ENCODE peak calls at places on chromosome 20, in four cellular contexts. One of them, this sample, is unnamed.

GRCh38 chr20:33199026-33199425 is 18.1 kb upstream of the BPIFA3 start:
- DNase-seq in PC-3: no peak
- DNase-seq in upper lobe of right lung: no peak
- DNase-seq in thoracic aorta: no peak
- DNase-seq in this sample: no peak

GRCh38 chr20:32037929-32038328 is 14.1 kb upstream of the HCK start:
- DNase-seq in PC-3: no peak
- DNase-seq in upper lobe of right lung: no peak
- DNase-seq in thoracic aorta: no peak
- DNase-seq in this sample: no peak

GRCh38 chr20:37417857-37418501 is 72.0 kb downstream of the SRC start:
- DNase-seq in PC-3: no peak
- DNase-seq in upper lobe of right lung: no peak
- DNase-seq in thoracic aorta: no peak
- DNase-seq in this sample: no peak

GRCh38 chr20:11331096-11331495 is 586.6 kb upstream of the BTBD3 start:
- DNase-seq in PC-3: peak; percentile 84
- DNase-seq in upper lobe of right lung: no peak
- DNase-seq in thoracic aorta: no peak
- DNase-seq in this sample: no peak

GRCh38 chr20:58524814-58525213 is 9.6 kb upstream of the APCDD1L start:
- DNase-seq in PC-3: peak; percentile 88
- DNase-seq in upper lobe of right lung: no peak
- DNase-seq in thoracic aorta: no peak
- DNase-seq in this sample: no peak

GRCh38 chr20:44523746-44524145 is 1.9 kb upstream of the SERINC3 start:
- DNase-seq in PC-3: no peak
- DNase-seq in upper lobe of right lung: no peak
- DNase-seq in thoracic aorta: no peak
- DNase-seq in this sample: no peak

GRCh38 chr20:44973053-44973452 is 6.7 kb downstream of the STK4 start:
- DNase-seq in PC-3: peak; percentile 80
- DNase-seq in upper lobe of right lung: no peak
- DNase-seq in thoracic aorta: no peak
- DNase-seq in this sample: no peak

GRCh38 chr20:59246691-59247090 is 53.7 kb upstream of the EDN3 start:
- DNase-seq in PC-3: no peak
- DNase-seq in upper lobe of right lung: no peak
- DNase-seq in thoracic aorta: no peak
- DNase-seq in this sample: no peak

GRCh38 chr20:17680128-17680835 is 1.8 kb downstream of the RRBP1 start:
- DNase-seq in PC-3: peak; percentile 80
- DNase-seq in upper lobe of right lung: peak; percentile 82
- DNase-seq in thoracic aorta: no peak
- DNase-seq in this sample: no peak

GRCh38 chr20:41664584-41664983 is 46.4 kb upstream of the CHD6 start:
- DNase-seq in PC-3: peak; percentile 11
- DNase-seq in upper lobe of right lung: no peak
- DNase-seq in thoracic aorta: no peak
- DNase-seq in this sample: peak; percentile 21

GRCh38 chr20:3046677-3047462 is 1.0 kb downstream of the MRPS26 start:
- DNase-seq in PC-3: peak; percentile 74
- DNase-seq in upper lobe of right lung: no peak
- DNase-seq in thoracic aorta: no peak
- DNase-seq in this sample: no peak

GRCh38 chr20:46814366-46815232 is 80.0 kb upstream of the EYA2 start:
- DNase-seq in PC-3: peak; percentile 96
- DNase-seq in upper lobe of right lung: no peak
- DNase-seq in thoracic aorta: no peak
- DNase-seq in this sample: no peak

GRCh38 chr20:34946661-34947060 is 8.9 kb downstream of the GSS start:
- DNase-seq in PC-3: no peak
- DNase-seq in upper lobe of right lung: no peak
- DNase-seq in thoracic aorta: no peak
- DNase-seq in this sample: no peak

GRCh38 chr20:34949120-34949519 is 6.5 kb downstream of the GSS start:
- DNase-seq in PC-3: no peak
- DNase-seq in upper lobe of right lung: no peak
- DNase-seq in thoracic aorta: no peak
- DNase-seq in this sample: no peak

GRCh38 chr20:34945315-34946077 is 10.1 kb downstream of the GSS start:
- DNase-seq in PC-3: peak; percentile 94
- DNase-seq in upper lobe of right lung: no peak
- DNase-seq in thoracic aorta: no peak
- DNase-seq in this sample: no peak

GRCh38 chr20:34947336-34947735 is 8.3 kb downstream of the GSS start:
- DNase-seq in PC-3: no peak
- DNase-seq in upper lobe of right lung: no peak
- DNase-seq in thoracic aorta: no peak
- DNase-seq in this sample: no peak

DNA sequence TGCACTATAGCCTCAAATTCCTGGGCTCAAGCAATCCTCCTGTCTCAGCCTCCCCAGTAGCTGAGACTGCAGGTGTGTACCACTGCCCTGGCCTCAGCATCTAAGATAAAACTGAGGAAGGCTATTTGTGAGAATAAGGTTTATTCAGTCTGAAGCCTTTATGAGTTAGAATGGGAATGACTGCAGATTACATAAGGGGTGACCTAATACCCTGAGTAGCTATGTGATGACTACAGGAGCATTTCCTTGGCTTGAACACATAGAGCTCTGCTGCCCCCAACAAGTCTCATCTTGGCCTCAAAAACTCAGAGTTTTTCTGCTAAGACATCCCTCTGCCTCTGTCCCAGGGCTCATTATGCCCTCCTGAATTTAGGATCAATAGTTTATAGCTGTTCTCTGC is 7.6 kb downstream of the GSS start:
- DNase-seq in PC-3: peak; percentile 58
- DNase-seq in upper lobe of right lung: no peak
- DNase-seq in thoracic aorta: no peak
- DNase-seq in this sample: no peak
- H3K4me1 ChIP-seq in PC-3: peaks cover 45% of the 10 kb centered on the region
- H3K4me1 ChIP-seq in upper lobe of right lung: no peaks in the 10 kb centered on the region
- H3K4me1 ChIP-seq in thoracic aorta: no peaks in the 10 kb centered on the region
- H3K4me1 ChIP-seq in this sample: no peaks in the 10 kb centered on the region

GRCh38 chr20:19260412-19261090 is 48.1 kb downstream of the SLC24A3 start:
- DNase-seq in PC-3: no peak
- DNase-seq in upper lobe of right lung: no peak
- DNase-seq in thoracic aorta: no peak
- DNase-seq in this sample: no peak
- TF ChIP-seq CTCF in PC-3: no peak
- TF ChIP-seq CTCF in upper lobe of right lung: no peak
- TF ChIP-seq CTCF in thoracic aorta: no peak
- TF ChIP-seq CTCF in this sample: no peak

DNA sequence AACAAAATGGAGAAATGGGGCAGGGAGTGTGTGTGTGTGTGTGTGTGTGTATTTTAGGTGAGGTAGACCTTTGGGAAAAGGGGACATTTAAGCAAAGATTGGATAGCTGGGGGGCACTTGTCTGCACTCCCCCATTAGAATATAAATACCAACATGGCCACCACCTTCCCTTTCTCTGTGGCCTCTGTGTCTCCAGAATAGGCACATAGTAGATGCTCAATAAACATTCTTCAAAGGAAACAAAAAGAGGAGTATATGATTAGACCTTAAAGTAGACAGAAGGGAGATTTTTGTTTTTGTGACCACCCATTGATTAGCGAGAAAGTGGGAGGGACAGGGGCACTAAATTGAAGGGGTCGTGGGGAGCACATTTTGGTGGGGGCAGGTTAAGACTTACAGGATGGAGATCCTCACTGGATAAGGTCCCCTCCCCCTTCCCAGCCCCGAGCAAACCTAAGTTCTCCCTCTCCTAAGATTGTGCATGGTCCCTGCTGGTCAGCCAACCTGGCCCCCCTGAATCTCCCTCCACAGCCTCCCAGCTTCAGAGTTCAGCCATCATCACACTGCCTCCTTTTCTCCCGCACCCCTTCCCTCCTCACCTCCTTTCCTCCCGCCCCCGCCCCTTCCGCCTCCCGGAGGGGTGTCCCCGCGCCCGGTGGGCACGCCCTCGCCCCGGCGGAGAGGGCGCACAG is 514 bp upstream of the TSHZ2 start:
- DNase-seq in PC-3: no peak
- DNase-seq in upper lobe of right lung: no peak
- DNase-seq in thoracic aorta: no peak
- DNase-seq in this sample: no peak
- H3K4me3 ChIP-seq in PC-3: peak overlapping the region; percentile 22
- H3K4me3 ChIP-seq in upper lobe of right lung: peak overlapping the region; percentile 48
- H3K4me3 ChIP-seq in thoracic aorta: peak overlapping the region; percentile 55
- H3K4me3 ChIP-seq in this sample: no peak overlapping the region

DNA sequence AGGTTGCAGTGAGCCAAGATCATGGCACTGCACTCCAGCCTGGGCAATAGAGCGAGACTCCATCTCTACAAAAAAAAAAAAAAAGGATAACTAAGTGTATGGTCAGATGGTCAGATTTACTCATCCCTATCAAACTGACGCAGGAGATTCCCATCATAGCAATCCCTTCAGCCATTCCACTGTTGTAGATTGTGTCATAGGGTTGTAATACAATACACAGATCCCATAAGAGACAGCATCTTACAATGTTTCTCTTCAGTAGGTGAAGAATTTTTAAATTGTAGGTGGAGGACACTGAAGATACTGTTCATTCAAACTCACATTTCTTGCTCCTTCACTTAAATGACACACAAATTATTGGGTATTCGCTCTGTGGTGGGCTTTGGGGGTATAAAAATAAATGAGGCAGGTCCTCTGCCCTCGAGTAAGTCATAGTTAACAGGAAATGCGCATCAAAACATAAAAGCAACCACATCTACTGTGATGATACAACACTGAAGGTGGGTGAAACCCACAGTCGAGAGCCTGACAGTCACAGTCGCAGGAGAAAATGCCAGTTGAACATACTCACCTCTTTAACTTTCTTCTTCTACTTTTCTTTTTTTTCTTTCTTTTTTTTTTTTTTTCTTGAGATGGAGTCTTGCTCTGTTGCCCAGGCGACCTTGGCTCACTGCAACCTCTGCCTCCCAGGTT is 205.5 kb downstream of the ZNF217 start:
- DNase-seq in PC-3: no peak
- DNase-seq in upper lobe of right lung: no peak
- DNase-seq in thoracic aorta: no peak
- DNase-seq in this sample: no peak
- H3K4me1 ChIP-seq in PC-3: no peaks in the 10 kb centered on the region
- H3K4me1 ChIP-seq in upper lobe of right lung: no peaks in the 10 kb centered on the region
- H3K4me1 ChIP-seq in thoracic aorta: no peaks in the 10 kb centered on the region
- H3K4me1 ChIP-seq in this sample: no peaks in the 10 kb centered on the region

GRCh38 chr20:51326241-51326819 is 216.2 kb downstream of the NFATC2 start:
- DNase-seq in PC-3: no peak
- DNase-seq in upper lobe of right lung: no peak
- DNase-seq in thoracic aorta: no peak
- DNase-seq in this sample: peak; percentile 46
- TF ChIP-seq CTCF in PC-3: peak; percentile 77
- TF ChIP-seq CTCF in upper lobe of right lung: peak; percentile 79
- TF ChIP-seq CTCF in thoracic aorta: peak; percentile 26
- TF ChIP-seq CTCF in this sample: peak; percentile 75

DNA sequence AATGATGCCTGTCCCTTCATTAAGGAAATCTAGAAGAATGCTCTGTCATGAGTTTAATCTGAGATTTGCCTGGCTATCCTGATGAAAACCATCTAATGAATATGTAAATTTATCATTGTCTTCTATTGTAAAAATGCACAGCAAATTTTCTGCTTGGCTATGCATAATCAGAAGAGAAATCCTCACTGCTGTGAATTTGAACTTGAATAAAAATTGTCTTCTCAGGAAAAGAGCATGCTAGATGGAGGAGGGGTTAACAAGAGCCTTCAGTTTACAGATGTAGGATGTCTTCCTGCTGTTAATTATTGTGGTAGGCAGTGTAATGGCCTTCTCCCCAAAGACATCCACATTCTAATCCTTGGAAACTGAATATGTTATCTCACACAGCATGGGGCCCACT is 45.8 kb downstream of the ANKEF1 start:
- DNase-seq in PC-3: no peak
- DNase-seq in upper lobe of right lung: no peak
- DNase-seq in thoracic aorta: no peak
- DNase-seq in this sample: no peak
- H3K4me3 ChIP-seq in PC-3: no peak overlapping the region
- H3K4me3 ChIP-seq in upper lobe of right lung: no peak overlapping the region
- H3K4me3 ChIP-seq in thoracic aorta: no peak overlapping the region
- H3K4me3 ChIP-seq in this sample: no peak overlapping the region